ENCODE peak calls at places on chromosomes 1 and 21, in four cellular contexts. One of them, this sample, is unnamed.
A peak's percentile ranks its signal among the peaks of the same experiment; 100 is the strongest.

GRCh38 chr1:101081496-101082282 is 56.1 kb upstream of the DPH5 start:
- DNase-seq in stimulated activated CD8-positive, alpha-beta memory T cell treated with anti-CD3 and anti-CD28 coated beads, Interleukin-4, amount 100 ng/mL, for 4 hours: no peak
- DNase-seq in NCI-H345: no peak
- DNase-seq in H54: no peak
- DNase-seq in this sample: no peak

GRCh38 chr1:24020032-24020431 is 39.9 kb upstream of the SRSF10 start:
- DNase-seq in stimulated activated CD8-positive, alpha-beta memory T cell treated with anti-CD3 and anti-CD28 coated beads, Interleukin-4, amount 100 ng/mL, for 4 hours: no peak
- DNase-seq in H54: no peak
- DNase-seq in NCI-H345: no peak
- DNase-seq in this sample: no peak

GRCh38 chr1:47940779-47941178 is 56.4 kb downstream of the TRABD2B start:
- DNase-seq in NCI-H345: no peak
- DNase-seq in H54: no peak
- DNase-seq in stimulated activated CD8-positive, alpha-beta memory T cell treated with anti-CD3 and anti-CD28 coated beads, Interleukin-4, amount 100 ng/mL, for 4 hours: no peak
- DNase-seq in this sample: no peak

GRCh38 chr1:52032785-52033131 is 852 bp downstream of the KTI12 start:
- DNase-seq in stimulated activated CD8-positive, alpha-beta memory T cell treated with anti-CD3 and anti-CD28 coated beads, Interleukin-4, amount 100 ng/mL, for 4 hours: no peak
- DNase-seq in H54: peak; percentile 23
- DNase-seq in NCI-H345: no peak
- DNase-seq in this sample: no peak

GRCh38 chr1:174692313-174692712 is 244.5 kb downstream of the GPR52 start:
- DNase-seq in NCI-H345: no peak
- DNase-seq in stimulated activated CD8-positive, alpha-beta memory T cell treated with anti-CD3 and anti-CD28 coated beads, Interleukin-4, amount 100 ng/mL, for 4 hours: no peak
- DNase-seq in H54: peak; percentile 11
- DNase-seq in this sample: peak; percentile 0

GRCh38 chr1:23644555-23644866 is 47.1 kb upstream of the RPL11 start:
- DNase-seq in H54: no peak
- DNase-seq in NCI-H345: no peak
- DNase-seq in stimulated activated CD8-positive, alpha-beta memory T cell treated with anti-CD3 and anti-CD28 coated beads, Interleukin-4, amount 100 ng/mL, for 4 hours: no peak
- DNase-seq in this sample: no peak

GRCh38 chr21:15795533-15795932 is 65.8 kb downstream of the USP25 start:
- DNase-seq in stimulated activated CD8-positive, alpha-beta memory T cell treated with anti-CD3 and anti-CD28 coated beads, Interleukin-4, amount 100 ng/mL, for 4 hours: no peak
- DNase-seq in H54: no peak
- DNase-seq in NCI-H345: no peak
- DNase-seq in this sample: no peak

GRCh38 chr1:58548381-58548780 is 1.9 kb upstream of the OMA1 start:
- DNase-seq in stimulated activated CD8-positive, alpha-beta memory T cell treated with anti-CD3 and anti-CD28 coated beads, Interleukin-4, amount 100 ng/mL, for 4 hours: no peak
- DNase-seq in H54: no peak
- DNase-seq in NCI-H345: no peak
- DNase-seq in this sample: no peak

GRCh38 chr1:214292317-214292716 is 11.4 kb downstream of the SMYD2 start:
- DNase-seq in NCI-H345: no peak
- DNase-seq in stimulated activated CD8-positive, alpha-beta memory T cell treated with anti-CD3 and anti-CD28 coated beads, Interleukin-4, amount 100 ng/mL, for 4 hours: no peak
- DNase-seq in H54: no peak
- DNase-seq in this sample: no peak

GRCh38 chr1:163085041-163085903 is 16.1 kb downstream of the RGS4 start:
- DNase-seq in stimulated activated CD8-positive, alpha-beta memory T cell treated with anti-CD3 and anti-CD28 coated beads, Interleukin-4, amount 100 ng/mL, for 4 hours: no peak
- DNase-seq in NCI-H345: no peak
- DNase-seq in H54: no peak
- DNase-seq in this sample: no peak

GRCh38 chr1:110138956-110139355 is 11.3 kb upstream of the SLC6A17 start:
- DNase-seq in stimulated activated CD8-positive, alpha-beta memory T cell treated with anti-CD3 and anti-CD28 coated beads, Interleukin-4, amount 100 ng/mL, for 4 hours: no peak
- DNase-seq in H54: no peak
- DNase-seq in NCI-H345: no peak
- DNase-seq in this sample: no peak

GRCh38 chr1:27630859-27631491 is 4.0 kb downstream of the FGR start:
- DNase-seq in H54: no peak
- DNase-seq in NCI-H345: no peak
- DNase-seq in stimulated activated CD8-positive, alpha-beta memory T cell treated with anti-CD3 and anti-CD28 coated beads, Interleukin-4, amount 100 ng/mL, for 4 hours: no peak
- DNase-seq in this sample: no peak

GRCh38 chr1:162028726-162029125 is 5.1 kb upstream of the OLFML2B start:
- DNase-seq in stimulated activated CD8-positive, alpha-beta memory T cell treated with anti-CD3 and anti-CD28 coated beads, Interleukin-4, amount 100 ng/mL, for 4 hours: no peak
- DNase-seq in H54: no peak
- DNase-seq in NCI-H345: no peak
- DNase-seq in this sample: no peak

GRCh38 chr1:21264913-21265312 is 25.4 kb downstream of the ECE1 start:
- DNase-seq in H54: no peak
- DNase-seq in stimulated activated CD8-positive, alpha-beta memory T cell treated with anti-CD3 and anti-CD28 coated beads, Interleukin-4, amount 100 ng/mL, for 4 hours: no peak
- DNase-seq in NCI-H345: no peak
- DNase-seq in this sample: no peak

This sample was measured in amniotic stem cell.